ENCODE peak calls at places on chromosomes 4 and X, in seven cellular contexts. One of them, this sample, is unnamed.

GRCh38 chr4:121551881-121552280 is 144.9 kb downstream of the ANXA5 start:
- DNase-seq in mesenchymal stem cell: peak
- DNase-seq in neuronal stem cell: no peak
- DNase-seq in H9: no peak
- DNase-seq in H1: no peak
- DNase-seq in IMR-90: no peak
- DNase-seq in trophoblast cell: no peak
- DNase-seq in this sample: no peak

GRCh38 chr4:81486502-81486901 is 14.8 kb upstream of the RASGEF1B start:
- DNase-seq in H1: no peak
- DNase-seq in neuronal stem cell: no peak
- DNase-seq in trophoblast cell: no peak
- DNase-seq in mesenchymal stem cell: no peak
- DNase-seq in H9: peak
- DNase-seq in IMR-90: no peak
- DNase-seq in this sample: peak

GRCh38 chr4:172601195-172601594 is 567.4 kb upstream of the GALNT7 start:
- DNase-seq in H1: no peak
- DNase-seq in trophoblast cell: no peak
- DNase-seq in H9: no peak
- DNase-seq in mesenchymal stem cell: no peak
- DNase-seq in IMR-90: no peak
- DNase-seq in neuronal stem cell: peak
- DNase-seq in this sample: peak

GRCh38 chrX:15977644-15978043 is 123.0 kb upstream of the AP1S2 start:
- DNase-seq in neuronal stem cell: no peak
- DNase-seq in mesenchymal stem cell: no peak
- DNase-seq in H9: no peak
- DNase-seq in H1: no peak
- DNase-seq in IMR-90: no peak
- DNase-seq in trophoblast cell: no peak
- DNase-seq in this sample: peak

GRCh38 chr4:83208776-83209365 is 75.7 kb downstream of the COQ2 start:
- DNase-seq in H9: no peak
- DNase-seq in trophoblast cell: peak
- DNase-seq in IMR-90: no peak
- DNase-seq in H1: no peak
- DNase-seq in neuronal stem cell: no peak
- DNase-seq in mesenchymal stem cell: peak
- DNase-seq in this sample: no peak

GRCh38 chr4:21447320-21448055 is 501.1 kb downstream of the KCNIP4 start:
- DNase-seq in IMR-90: no peak
- DNase-seq in trophoblast cell: no peak
- DNase-seq in H1: no peak
- DNase-seq in neuronal stem cell: no peak
- DNase-seq in H9: no peak
- DNase-seq in mesenchymal stem cell: no peak
- DNase-seq in this sample: peak

GRCh38 chr4:154741877-154742851 is 1.6 kb upstream of the LRAT start:
- DNase-seq in trophoblast cell: no peak
- DNase-seq in mesenchymal stem cell: no peak
- DNase-seq in H9: peak
- DNase-seq in IMR-90: no peak
- DNase-seq in neuronal stem cell: peak
- DNase-seq in H1: peak
- DNase-seq in this sample: peak

GRCh38 chr4:87109121-87109520 is 111.3 kb downstream of the KLHL8 start:
- DNase-seq in mesenchymal stem cell: no peak
- DNase-seq in H9: no peak
- DNase-seq in IMR-90: no peak
- DNase-seq in neuronal stem cell: no peak
- DNase-seq in trophoblast cell: no peak
- DNase-seq in H1: no peak
- DNase-seq in this sample: no peak

GRCh38 chr4:4202510-4202909 is 24.2 kb downstream of the OTOP1 start:
- DNase-seq in H1: no peak
- DNase-seq in mesenchymal stem cell: no peak
- DNase-seq in trophoblast cell: no peak
- DNase-seq in IMR-90: no peak
- DNase-seq in H9: no peak
- DNase-seq in neuronal stem cell: no peak
- DNase-seq in this sample: no peak

GRCh38 chr4:54384563-54384962 is 155.5 kb downstream of the PDGFRA start:
- DNase-seq in neuronal stem cell: no peak
- DNase-seq in H9: no peak
- DNase-seq in H1: no peak
- DNase-seq in trophoblast cell: peak
- DNase-seq in IMR-90: peak
- DNase-seq in mesenchymal stem cell: peak
- DNase-seq in this sample: peak

GRCh38 chr4:150235795-150236385 is 157.6 kb downstream of the DCLK2 start:
- DNase-seq in H1: no peak
- DNase-seq in IMR-90: peak
- DNase-seq in mesenchymal stem cell: peak
- DNase-seq in H9: no peak
- DNase-seq in neuronal stem cell: no peak
- DNase-seq in trophoblast cell: no peak
- DNase-seq in this sample: no peak

GRCh38 chr4:177369372-177369771 is 59.7 kb downstream of the NEIL3 start:
- DNase-seq in IMR-90: peak
- DNase-seq in H9: no peak
- DNase-seq in neuronal stem cell: no peak
- DNase-seq in H1: no peak
- DNase-seq in mesenchymal stem cell: peak
- DNase-seq in trophoblast cell: no peak
- DNase-seq in this sample: no peak

GRCh38 chr4:22911285-22911684 is 218.5 kb downstream of the GBA3 start:
- DNase-seq in IMR-90: no peak
- DNase-seq in trophoblast cell: no peak
- DNase-seq in H9: no peak
- DNase-seq in mesenchymal stem cell: no peak
- DNase-seq in neuronal stem cell: no peak
- DNase-seq in H1: no peak
- DNase-seq in this sample: no peak

GRCh38 chr4:54657556-54658313 is at the start of gene KIT:
- DNase-seq in H9: peak
- DNase-seq in IMR-90: peak
- DNase-seq in neuronal stem cell: peak
- DNase-seq in trophoblast cell: no peak
- DNase-seq in mesenchymal stem cell: peak
- DNase-seq in H1: peak
- DNase-seq in this sample: peak

GRCh38 chr4:24702266-24702665 is 93.1 kb upstream of the SOD3 start:
- DNase-seq in neuronal stem cell: no peak
- DNase-seq in IMR-90: no peak
- DNase-seq in H9: no peak
- DNase-seq in trophoblast cell: no peak
- DNase-seq in H1: no peak
- DNase-seq in mesenchymal stem cell: no peak
- DNase-seq in this sample: no peak

GRCh38 chrX:112851161-112851779 is 10.6 kb upstream of the AMOT start:
- DNase-seq in neuronal stem cell: no peak
- DNase-seq in H9: peak
- DNase-seq in trophoblast cell: no peak
- DNase-seq in IMR-90: no peak
- DNase-seq in H1: no peak
- DNase-seq in mesenchymal stem cell: no peak
- DNase-seq in this sample: peak

GRCh38 chr4:8871417-8872401 is at the start of gene HMX1:
- DNase-seq in mesenchymal stem cell: no peak
- DNase-seq in H9: peak
- DNase-seq in H1: peak
- DNase-seq in IMR-90: no peak
- DNase-seq in trophoblast cell: no peak
- DNase-seq in neuronal stem cell: no peak
- DNase-seq in this sample: peak

GRCh38 chr4:40524642-40525041 is 105.0 kb downstream of the RBM47 start:
- DNase-seq in neuronal stem cell: no peak
- DNase-seq in IMR-90: peak
- DNase-seq in trophoblast cell: no peak
- DNase-seq in H1: no peak
- DNase-seq in mesenchymal stem cell: no peak
- DNase-seq in H9: no peak
- DNase-seq in this sample: no peak

GRCh38 chr4:145307120-145307519 is 126.7 kb upstream of the OTUD4 start:
- DNase-seq in H1: no peak
- DNase-seq in trophoblast cell: no peak
- DNase-seq in H9: no peak
- DNase-seq in mesenchymal stem cell: no peak
- DNase-seq in neuronal stem cell: no peak
- DNase-seq in IMR-90: no peak
- DNase-seq in this sample: no peak

GRCh38 chrX:13857804-13858203 is 40.9 kb upstream of the GPM6B start:
- DNase-seq in neuronal stem cell: no peak
- DNase-seq in IMR-90: no peak
- DNase-seq in H1: no peak
- DNase-seq in H9: no peak
- DNase-seq in trophoblast cell: no peak
- DNase-seq in mesenchymal stem cell: no peak
- DNase-seq in this sample: no peak

GRCh38 chrX:153766098-153766817 is 2.2 kb downstream of the PLXNB3 start:
- DNase-seq in H9: peak
- DNase-seq in neuronal stem cell: no peak
- DNase-seq in trophoblast cell: no peak
- DNase-seq in mesenchymal stem cell: peak
- DNase-seq in H1: no peak
- DNase-seq in IMR-90: peak
- DNase-seq in this sample: peak

DNA sequence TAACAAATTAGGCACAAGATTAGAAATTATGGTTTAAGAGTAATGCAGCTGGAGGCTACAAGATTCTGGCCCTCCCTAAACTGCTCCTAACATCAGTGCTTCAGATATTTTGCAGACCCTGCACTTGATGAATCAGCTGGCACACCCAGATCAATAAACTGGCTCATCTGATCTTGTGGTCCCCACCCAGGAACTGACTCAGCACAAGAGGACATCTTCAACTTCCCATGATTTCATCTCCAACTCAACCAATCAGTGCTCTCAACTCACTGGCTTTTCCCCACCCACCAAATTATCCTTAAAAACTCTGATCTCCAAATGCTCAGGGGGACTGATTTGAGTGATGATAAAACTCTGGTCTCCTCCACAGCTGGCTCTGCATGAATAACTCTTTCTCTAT is 21.7 kb upstream of the TMEM33 start:
- DNase-seq in trophoblast cell: no peak
- DNase-seq in mesenchymal stem cell: no peak
- DNase-seq in H1: no peak
- DNase-seq in IMR-90: no peak
- DNase-seq in H9: no peak
- DNase-seq in neuronal stem cell: no peak
- DNase-seq in this sample: no peak
- H2BK5ac ChIP-seq in trophoblast cell: no peak
- H2BK5ac ChIP-seq in mesenchymal stem cell: no peak
- H2BK5ac ChIP-seq in H1: no peak
- H2BK5ac ChIP-seq in IMR-90: no peak
- H2BK5ac ChIP-seq in H9: no peak
- H2BK5ac ChIP-seq in neuronal stem cell: no peak
- H2BK5ac ChIP-seq in this sample: no peak

GRCh38 chr4:155794589-155794988 is 35.8 kb downstream of the GUCY1B1 start:
- DNase-seq in trophoblast cell: no peak
- DNase-seq in IMR-90: no peak
- DNase-seq in H1: no peak
- DNase-seq in mesenchymal stem cell: no peak
- DNase-seq in H9: no peak
- DNase-seq in neuronal stem cell: no peak
- DNase-seq in this sample: no peak

GRCh38 chr4:155800685-155801343 is 42.0 kb downstream of the GUCY1B1 start:
- DNase-seq in trophoblast cell: no peak
- DNase-seq in neuronal stem cell: no peak
- DNase-seq in H9: no peak
- DNase-seq in mesenchymal stem cell: no peak
- DNase-seq in IMR-90: no peak
- DNase-seq in H1: no peak
- DNase-seq in this sample: no peak

GRCh38 chr4:155799106-155799793 is 40.4 kb downstream of the GUCY1B1 start:
- DNase-seq in neuronal stem cell: no peak
- DNase-seq in mesenchymal stem cell: no peak
- DNase-seq in trophoblast cell: no peak
- DNase-seq in IMR-90: peak
- DNase-seq in H9: no peak
- DNase-seq in H1: no peak
- DNase-seq in this sample: no peak

GRCh38 chr4:155799794-155800123 is 40.9 kb downstream of the GUCY1B1 start:
- DNase-seq in H1: no peak
- DNase-seq in H9: no peak
- DNase-seq in mesenchymal stem cell: no peak
- DNase-seq in neuronal stem cell: no peak
- DNase-seq in IMR-90: no peak
- DNase-seq in trophoblast cell: no peak
- DNase-seq in this sample: no peak

DNA sequence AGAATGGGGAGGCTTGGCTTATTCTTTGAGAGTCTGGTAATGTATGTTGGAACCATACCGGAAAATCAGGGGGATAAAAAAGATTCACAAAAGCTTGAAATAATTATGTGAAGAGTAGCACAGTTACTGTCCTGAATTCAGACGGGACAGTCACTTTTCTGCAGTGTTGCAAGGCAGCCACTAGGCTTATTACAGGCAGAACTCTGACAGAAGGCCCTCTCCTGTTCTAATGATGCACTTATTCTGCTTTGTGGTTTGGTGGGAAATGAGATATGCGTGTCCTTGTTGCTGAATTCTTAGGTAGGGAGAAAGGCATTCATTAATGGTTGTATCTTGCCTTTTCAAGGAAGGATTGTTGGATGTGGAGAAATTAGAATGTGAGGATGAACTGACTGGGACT is 37.2 kb downstream of the GUCY1B1 start:
- DNase-seq in H9: peak
- DNase-seq in neuronal stem cell: no peak
- DNase-seq in IMR-90: peak
- DNase-seq in mesenchymal stem cell: peak
- DNase-seq in H1: no peak
- DNase-seq in trophoblast cell: no peak
- DNase-seq in this sample: peak
- H2BK5ac ChIP-seq in H9: no peak
- H2BK5ac ChIP-seq in neuronal stem cell: no peak
- H2BK5ac ChIP-seq in IMR-90: no peak
- H2BK5ac ChIP-seq in mesenchymal stem cell: no peak
- H2BK5ac ChIP-seq in H1: no peak
- H2BK5ac ChIP-seq in trophoblast cell: no peak
- H2BK5ac ChIP-seq in this sample: no peak

GRCh38 chrX:30637874-30638793 is 15.1 kb upstream of the GK start:
- DNase-seq in mesenchymal stem cell: no peak
- DNase-seq in IMR-90: no peak
- DNase-seq in trophoblast cell: no peak
- DNase-seq in neuronal stem cell: no peak
- DNase-seq in H1: no peak
- DNase-seq in H9: no peak
- DNase-seq in this sample: no peak
- H2BK5ac ChIP-seq in mesenchymal stem cell: no peak
- H2BK5ac ChIP-seq in IMR-90: no peak
- H2BK5ac ChIP-seq in trophoblast cell: no peak
- H2BK5ac ChIP-seq in neuronal stem cell: no peak
- H2BK5ac ChIP-seq in H1: no peak
- H2BK5ac ChIP-seq in H9: no peak
- H2BK5ac ChIP-seq in this sample: no peak

DNA sequence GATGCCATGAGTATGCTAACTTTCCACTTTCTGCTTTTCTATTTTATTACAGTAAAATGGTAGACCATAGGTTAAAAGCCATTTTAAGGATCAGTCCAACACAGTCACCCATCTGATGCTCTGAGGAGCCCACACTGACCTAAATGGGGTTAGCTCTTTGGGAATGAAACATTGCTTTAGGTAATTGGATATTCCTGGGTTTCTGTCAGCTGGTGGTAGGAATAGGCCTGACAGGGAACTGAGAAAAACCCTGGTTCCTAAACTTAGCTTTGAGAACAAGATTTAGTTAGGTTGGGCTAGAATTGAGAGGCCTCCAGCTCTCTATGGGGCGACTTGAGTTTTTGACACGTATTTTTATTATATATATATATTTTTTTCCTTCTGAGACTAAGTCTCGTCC is 40.4 kb downstream of the MCUB start:
- DNase-seq in mesenchymal stem cell: no peak
- DNase-seq in H1: no peak
- DNase-seq in IMR-90: no peak
- DNase-seq in trophoblast cell: no peak
- DNase-seq in H9: no peak
- DNase-seq in neuronal stem cell: no peak
- DNase-seq in this sample: no peak
- H2BK5ac ChIP-seq in mesenchymal stem cell: no peak
- H2BK5ac ChIP-seq in H1: no peak
- H2BK5ac ChIP-seq in IMR-90: no peak
- H2BK5ac ChIP-seq in trophoblast cell: no peak
- H2BK5ac ChIP-seq in H9: no peak
- H2BK5ac ChIP-seq in neuronal stem cell: no peak
- H2BK5ac ChIP-seq in this sample: no peak

This sample was measured in mesendoderm.